ENCODE peak calls at places on chromosomes 6 and 20, in eight cellular contexts. One of them, this sample, is unnamed.

GRCh38 chr6:70385931-70386330 is 27.4 kb upstream of the FAM135A start:
- DNase-seq in posterior cingulate gyrus: no peak
- DNase-seq in H54: no peak
- DNase-seq in HFF-Myc: no peak
- DNase-seq in GM10248: no peak
- DNase-seq in KBM-7: no peak
- DNase-seq in prostate gland: no peak
- DNase-seq in activated CD8-positive, alpha-beta memory T cell treated with anti-CD3 and anti-CD28 coated beads for 48 hours: no peak
- DNase-seq in this sample: no peak

GRCh38 chr6:137903933-137904821 is 37.1 kb downstream of the TNFAIP3 start:
- DNase-seq in posterior cingulate gyrus: no peak
- DNase-seq in H54: no peak
- DNase-seq in HFF-Myc: no peak
- DNase-seq in GM10248: peak; percentile 50
- DNase-seq in KBM-7: peak; percentile 58
- DNase-seq in prostate gland: no peak
- DNase-seq in activated CD8-positive, alpha-beta memory T cell treated with anti-CD3 and anti-CD28 coated beads for 48 hours: peak; percentile 24
- DNase-seq in this sample: no peak

GRCh38 chr6:158040051-158040803 is 58.6 kb downstream of the SYNJ2 start:
- DNase-seq in posterior cingulate gyrus: no peak
- DNase-seq in H54: peak; percentile 38
- DNase-seq in HFF-Myc: peak; percentile 87
- DNase-seq in GM10248: peak; percentile 56
- DNase-seq in KBM-7: peak; percentile 83
- DNase-seq in prostate gland: no peak
- DNase-seq in activated CD8-positive, alpha-beta memory T cell treated with anti-CD3 and anti-CD28 coated beads for 48 hours: no peak
- DNase-seq in this sample: peak; percentile 74

GRCh38 chr6:34390531-34391013 is 1.9 kb downstream of the NUDT3 start:
- DNase-seq in posterior cingulate gyrus: no peak
- DNase-seq in H54: no peak
- DNase-seq in HFF-Myc: no peak
- DNase-seq in GM10248: no peak
- DNase-seq in KBM-7: no peak
- DNase-seq in prostate gland: no peak
- DNase-seq in activated CD8-positive, alpha-beta memory T cell treated with anti-CD3 and anti-CD28 coated beads for 48 hours: no peak
- DNase-seq in this sample: no peak

GRCh38 chr6:46948699-46949098 is 27.0 kb upstream of the ADGRF5 start:
- DNase-seq in posterior cingulate gyrus: no peak
- DNase-seq in H54: no peak
- DNase-seq in HFF-Myc: no peak
- DNase-seq in GM10248: no peak
- DNase-seq in KBM-7: no peak
- DNase-seq in prostate gland: no peak
- DNase-seq in activated CD8-positive, alpha-beta memory T cell treated with anti-CD3 and anti-CD28 coated beads for 48 hours: no peak
- DNase-seq in this sample: no peak

GRCh38 chr20:37598101-37598530 is 70.4 kb upstream of the BLCAP start:
- DNase-seq in posterior cingulate gyrus: no peak
- DNase-seq in H54: no peak
- DNase-seq in HFF-Myc: no peak
- DNase-seq in GM10248: no peak
- DNase-seq in KBM-7: peak; percentile 29
- DNase-seq in prostate gland: no peak
- DNase-seq in activated CD8-positive, alpha-beta memory T cell treated with anti-CD3 and anti-CD28 coated beads for 48 hours: no peak
- DNase-seq in this sample: no peak

GRCh38 chr6:88662653-88663174 is 300.7 kb downstream of the RNGTT start:
- DNase-seq in posterior cingulate gyrus: no peak
- DNase-seq in H54: no peak
- DNase-seq in HFF-Myc: no peak
- DNase-seq in GM10248: peak; percentile 19
- DNase-seq in KBM-7: no peak
- DNase-seq in prostate gland: no peak
- DNase-seq in activated CD8-positive, alpha-beta memory T cell treated with anti-CD3 and anti-CD28 coated beads for 48 hours: no peak
- DNase-seq in this sample: no peak

GRCh38 chr6:49906511-49906910 is 40.2 kb upstream of the CRISP1 start:
- DNase-seq in posterior cingulate gyrus: peak; percentile 41
- DNase-seq in H54: no peak
- DNase-seq in HFF-Myc: no peak
- DNase-seq in GM10248: no peak
- DNase-seq in KBM-7: no peak
- DNase-seq in prostate gland: peak; percentile 17
- DNase-seq in activated CD8-positive, alpha-beta memory T cell treated with anti-CD3 and anti-CD28 coated beads for 48 hours: no peak
- DNase-seq in this sample: no peak

GRCh38 chr6:117829594-117830319 is 77.3 kb upstream of the SLC35F1 start:
- DNase-seq in posterior cingulate gyrus: no peak
- DNase-seq in H54: no peak
- DNase-seq in HFF-Myc: no peak
- DNase-seq in GM10248: peak; percentile 37
- DNase-seq in KBM-7: peak; percentile 36
- DNase-seq in prostate gland: no peak
- DNase-seq in activated CD8-positive, alpha-beta memory T cell treated with anti-CD3 and anti-CD28 coated beads for 48 hours: no peak
- DNase-seq in this sample: peak; percentile 69

GRCh38 chr6:157518399-157519250 is 137.6 kb downstream of the ZDHHC14 start:
- DNase-seq in posterior cingulate gyrus: no peak
- DNase-seq in H54: no peak
- DNase-seq in HFF-Myc: peak; percentile 30
- DNase-seq in GM10248: no peak
- DNase-seq in KBM-7: no peak
- DNase-seq in prostate gland: no peak
- DNase-seq in activated CD8-positive, alpha-beta memory T cell treated with anti-CD3 and anti-CD28 coated beads for 48 hours: no peak
- DNase-seq in this sample: no peak

GRCh38 chr6:149750136-149750609 is 632 bp downstream of the PCMT1 start:
- DNase-seq in posterior cingulate gyrus: peak; percentile 46
- DNase-seq in H54: peak; percentile 15
- DNase-seq in HFF-Myc: no peak
- DNase-seq in GM10248: peak; percentile 68
- DNase-seq in KBM-7: peak; percentile 82
- DNase-seq in prostate gland: peak; percentile 24
- DNase-seq in activated CD8-positive, alpha-beta memory T cell treated with anti-CD3 and anti-CD28 coated beads for 48 hours: peak; percentile 57
- DNase-seq in this sample: peak; percentile 32

GRCh38 chr20:47432251-47433210 is 69.2 kb upstream of the NCOA3 start:
- DNase-seq in posterior cingulate gyrus: no peak
- DNase-seq in H54: no peak
- DNase-seq in HFF-Myc: no peak
- DNase-seq in GM10248: no peak
- DNase-seq in KBM-7: peak; percentile 58
- DNase-seq in prostate gland: no peak
- DNase-seq in activated CD8-positive, alpha-beta memory T cell treated with anti-CD3 and anti-CD28 coated beads for 48 hours: no peak
- DNase-seq in this sample: no peak

GRCh38 chr6:76876922-76877553 is 586.3 kb downstream of the HTR1B start:
- DNase-seq in posterior cingulate gyrus: no peak
- DNase-seq in H54: no peak
- DNase-seq in HFF-Myc: no peak
- DNase-seq in GM10248: no peak
- DNase-seq in KBM-7: peak; percentile 39
- DNase-seq in prostate gland: peak; percentile 36
- DNase-seq in activated CD8-positive, alpha-beta memory T cell treated with anti-CD3 and anti-CD28 coated beads for 48 hours: no peak
- DNase-seq in this sample: no peak

GRCh38 chr6:12572884-12573824 is 143.4 kb upstream of the PHACTR1 start:
- DNase-seq in posterior cingulate gyrus: no peak
- DNase-seq in H54: peak; percentile 36
- DNase-seq in HFF-Myc: peak; percentile 83
- DNase-seq in GM10248: no peak
- DNase-seq in KBM-7: no peak
- DNase-seq in prostate gland: no peak
- DNase-seq in activated CD8-positive, alpha-beta memory T cell treated with anti-CD3 and anti-CD28 coated beads for 48 hours: no peak
- DNase-seq in this sample: peak; percentile 12

GRCh38 chr6:134020968-134021367 is 31.5 kb downstream of the SLC2A12 start:
- DNase-seq in posterior cingulate gyrus: no peak
- DNase-seq in H54: no peak
- DNase-seq in HFF-Myc: no peak
- DNase-seq in GM10248: no peak
- DNase-seq in KBM-7: no peak
- DNase-seq in prostate gland: no peak
- DNase-seq in activated CD8-positive, alpha-beta memory T cell treated with anti-CD3 and anti-CD28 coated beads for 48 hours: no peak
- DNase-seq in this sample: no peak

GRCh38 chr20:944774-945410 is 28.8 kb upstream of the ANGPT4 start:
- DNase-seq in posterior cingulate gyrus: no peak
- DNase-seq in H54: no peak
- DNase-seq in HFF-Myc: no peak
- DNase-seq in GM10248: no peak
- DNase-seq in KBM-7: no peak
- DNase-seq in prostate gland: no peak
- DNase-seq in activated CD8-positive, alpha-beta memory T cell treated with anti-CD3 and anti-CD28 coated beads for 48 hours: no peak
- DNase-seq in this sample: no peak

GRCh38 chr20:39960522-39961420 is 728.3 kb downstream of the MAFB start:
- DNase-seq in posterior cingulate gyrus: no peak
- DNase-seq in H54: no peak
- DNase-seq in HFF-Myc: no peak
- DNase-seq in GM10248: no peak
- DNase-seq in KBM-7: no peak
- DNase-seq in prostate gland: no peak
- DNase-seq in activated CD8-positive, alpha-beta memory T cell treated with anti-CD3 and anti-CD28 coated beads for 48 hours: no peak
- DNase-seq in this sample: no peak

GRCh38 chr20:32437391-32438074 is 79.4 kb downstream of the ASXL1 start:
- DNase-seq in posterior cingulate gyrus: no peak
- DNase-seq in H54: no peak
- DNase-seq in HFF-Myc: no peak
- DNase-seq in GM10248: no peak
- DNase-seq in KBM-7: no peak
- DNase-seq in prostate gland: no peak
- DNase-seq in activated CD8-positive, alpha-beta memory T cell treated with anti-CD3 and anti-CD28 coated beads for 48 hours: no peak
- DNase-seq in this sample: no peak

GRCh38 chr6:105875974-105876640 is 210.0 kb upstream of the PRDM1 start:
- DNase-seq in posterior cingulate gyrus: no peak
- DNase-seq in H54: no peak
- DNase-seq in HFF-Myc: no peak
- DNase-seq in GM10248: no peak
- DNase-seq in KBM-7: no peak
- DNase-seq in prostate gland: no peak
- DNase-seq in activated CD8-positive, alpha-beta memory T cell treated with anti-CD3 and anti-CD28 coated beads for 48 hours: no peak
- DNase-seq in this sample: no peak

GRCh38 chr20:36483205-36483918 is 58.0 kb upstream of the MYL9 start:
- DNase-seq in posterior cingulate gyrus: no peak
- DNase-seq in H54: no peak
- DNase-seq in HFF-Myc: no peak
- DNase-seq in GM10248: no peak
- DNase-seq in KBM-7: no peak
- DNase-seq in prostate gland: no peak
- DNase-seq in activated CD8-positive, alpha-beta memory T cell treated with anti-CD3 and anti-CD28 coated beads for 48 hours: no peak
- DNase-seq in this sample: no peak

GRCh38 chr6:6696867-6697531 is 108.5 kb downstream of the LY86 start:
- DNase-seq in posterior cingulate gyrus: no peak
- DNase-seq in H54: peak; percentile 50
- DNase-seq in HFF-Myc: no peak
- DNase-seq in GM10248: peak; percentile 62
- DNase-seq in KBM-7: peak; percentile 95
- DNase-seq in prostate gland: no peak
- DNase-seq in activated CD8-positive, alpha-beta memory T cell treated with anti-CD3 and anti-CD28 coated beads for 48 hours: no peak
- DNase-seq in this sample: no peak

GRCh38 chr6:53979468-53980067 is 131.7 kb upstream of the MLIP start:
- DNase-seq in posterior cingulate gyrus: no peak
- DNase-seq in H54: no peak
- DNase-seq in HFF-Myc: no peak
- DNase-seq in GM10248: peak; percentile 38
- DNase-seq in KBM-7: peak; percentile 54
- DNase-seq in prostate gland: no peak
- DNase-seq in activated CD8-positive, alpha-beta memory T cell treated with anti-CD3 and anti-CD28 coated beads for 48 hours: no peak
- DNase-seq in this sample: no peak

GRCh38 chr6:36368421-36368820 is 19.0 kb downstream of the ETV7 start:
- DNase-seq in posterior cingulate gyrus: no peak
- DNase-seq in H54: no peak
- DNase-seq in HFF-Myc: no peak
- DNase-seq in GM10248: no peak
- DNase-seq in KBM-7: no peak
- DNase-seq in prostate gland: no peak
- DNase-seq in activated CD8-positive, alpha-beta memory T cell treated with anti-CD3 and anti-CD28 coated beads for 48 hours: no peak
- DNase-seq in this sample: no peak

GRCh38 chr6:149014631-149015171 is 267.9 kb downstream of the UST start:
- DNase-seq in posterior cingulate gyrus: no peak
- DNase-seq in H54: no peak
- DNase-seq in HFF-Myc: no peak
- DNase-seq in GM10248: no peak
- DNase-seq in KBM-7: no peak
- DNase-seq in prostate gland: no peak
- DNase-seq in activated CD8-positive, alpha-beta memory T cell treated with anti-CD3 and anti-CD28 coated beads for 48 hours: no peak
- DNase-seq in this sample: no peak

GRCh38 chr20:54227751-54228150 is 19.9 kb downstream of the PFDN4 start:
- DNase-seq in posterior cingulate gyrus: no peak
- DNase-seq in H54: no peak
- DNase-seq in HFF-Myc: no peak
- DNase-seq in GM10248: no peak
- DNase-seq in KBM-7: no peak
- DNase-seq in prostate gland: no peak
- DNase-seq in activated CD8-positive, alpha-beta memory T cell treated with anti-CD3 and anti-CD28 coated beads for 48 hours: no peak
- DNase-seq in this sample: no peak

GRCh38 chr20:45061244-45061643 is 39.7 kb downstream of the KCNS1 start:
- DNase-seq in posterior cingulate gyrus: no peak
- DNase-seq in H54: peak; percentile 79
- DNase-seq in HFF-Myc: no peak
- DNase-seq in GM10248: no peak
- DNase-seq in KBM-7: no peak
- DNase-seq in prostate gland: no peak
- DNase-seq in activated CD8-positive, alpha-beta memory T cell treated with anti-CD3 and anti-CD28 coated beads for 48 hours: no peak
- DNase-seq in this sample: peak; percentile 76

GRCh38 chr20:40991181-40991889 is 37.3 kb upstream of the TOP1 start:
- DNase-seq in posterior cingulate gyrus: no peak
- DNase-seq in H54: no peak
- DNase-seq in HFF-Myc: no peak
- DNase-seq in GM10248: peak; percentile 89
- DNase-seq in KBM-7: peak; percentile 98
- DNase-seq in prostate gland: no peak
- DNase-seq in activated CD8-positive, alpha-beta memory T cell treated with anti-CD3 and anti-CD28 coated beads for 48 hours: no peak
- DNase-seq in this sample: no peak

GRCh38 chr20:36235892-36236785 is at the start of gene AAR2:
- DNase-seq in posterior cingulate gyrus: peak; percentile 83
- DNase-seq in H54: peak; percentile 78
- DNase-seq in HFF-Myc: peak; percentile 16
- DNase-seq in GM10248: peak; percentile 81
- DNase-seq in KBM-7: peak; percentile 83
- DNase-seq in prostate gland: peak; percentile 53
- DNase-seq in activated CD8-positive, alpha-beta memory T cell treated with anti-CD3 and anti-CD28 coated beads for 48 hours: peak; percentile 58
- DNase-seq in this sample: peak; percentile 66

GRCh38 chr6:1618305-1619105 is 8.8 kb downstream of the FOXC1 start:
- DNase-seq in posterior cingulate gyrus: no peak
- DNase-seq in H54: no peak
- DNase-seq in HFF-Myc: no peak
- DNase-seq in GM10248: no peak
- DNase-seq in KBM-7: no peak
- DNase-seq in prostate gland: no peak
- DNase-seq in activated CD8-positive, alpha-beta memory T cell treated with anti-CD3 and anti-CD28 coated beads for 48 hours: no peak
- DNase-seq in this sample: no peak

This sample was measured in T1000.